ENCODE peak calls at places on chromosome 14, in ten cellular contexts. One of them, this sample, is unnamed.

GRCh38 chr14:53571990-53572389 is 384.6 kb downstream of the BMP4 start:
- DNase-seq in activated CD4-positive, alpha-beta T cell treated with anti-CD3 and anti-CD28 coated beads, Interleukin-2, amount 50 U/mL, for 48 hours: no peak
- DNase-seq in upper lobe of right lung: no peak
- DNase-seq in NT2/D1: no peak
- DNase-seq in dermis blood vessel endothelial cell: no peak
- DNase-seq in GM20000: no peak
- DNase-seq in GM03348: no peak
- DNase-seq in lower lobe of right lung: no peak
- DNase-seq in effector memory CD4-positive, alpha-beta T cell: no peak
- DNase-seq in mammary epithelial cell: no peak
- DNase-seq in this sample: no peak

GRCh38 chr14:54881235-54881760 is 21.3 kb downstream of the GCH1 start:
- DNase-seq in activated CD4-positive, alpha-beta T cell treated with anti-CD3 and anti-CD28 coated beads, Interleukin-2, amount 50 U/mL, for 48 hours: peak
- DNase-seq in upper lobe of right lung: no peak
- DNase-seq in NT2/D1: no peak
- DNase-seq in dermis blood vessel endothelial cell: peak
- DNase-seq in GM20000: peak
- DNase-seq in GM03348: peak
- DNase-seq in lower lobe of right lung: no peak
- DNase-seq in effector memory CD4-positive, alpha-beta T cell: no peak
- DNase-seq in mammary epithelial cell: peak
- DNase-seq in this sample: no peak

GRCh38 chr14:68270342-68270741 is 450.8 kb downstream of the RAD51B start:
- DNase-seq in activated CD4-positive, alpha-beta T cell treated with anti-CD3 and anti-CD28 coated beads, Interleukin-2, amount 50 U/mL, for 48 hours: no peak
- DNase-seq in upper lobe of right lung: no peak
- DNase-seq in NT2/D1: no peak
- DNase-seq in dermis blood vessel endothelial cell: no peak
- DNase-seq in GM20000: no peak
- DNase-seq in GM03348: no peak
- DNase-seq in lower lobe of right lung: no peak
- DNase-seq in effector memory CD4-positive, alpha-beta T cell: no peak
- DNase-seq in mammary epithelial cell: no peak
- DNase-seq in this sample: no peak

GRCh38 chr14:68979722-68980552 is 835 bp upstream of the ACTN1 start:
- DNase-seq in activated CD4-positive, alpha-beta T cell treated with anti-CD3 and anti-CD28 coated beads, Interleukin-2, amount 50 U/mL, for 48 hours: peak
- DNase-seq in upper lobe of right lung: peak
- DNase-seq in NT2/D1: no peak
- DNase-seq in dermis blood vessel endothelial cell: peak
- DNase-seq in GM20000: peak
- DNase-seq in GM03348: peak
- DNase-seq in lower lobe of right lung: peak
- DNase-seq in effector memory CD4-positive, alpha-beta T cell: no peak
- DNase-seq in mammary epithelial cell: peak
- DNase-seq in this sample: peak

GRCh38 chr14:96145116-96145864 is 59.3 kb upstream of the BDKRB2 start:
- DNase-seq in activated CD4-positive, alpha-beta T cell treated with anti-CD3 and anti-CD28 coated beads, Interleukin-2, amount 50 U/mL, for 48 hours: no peak
- DNase-seq in upper lobe of right lung: no peak
- DNase-seq in NT2/D1: no peak
- DNase-seq in dermis blood vessel endothelial cell: no peak
- DNase-seq in GM20000: no peak
- DNase-seq in GM03348: peak
- DNase-seq in lower lobe of right lung: no peak
- DNase-seq in effector memory CD4-positive, alpha-beta T cell: no peak
- DNase-seq in mammary epithelial cell: no peak
- DNase-seq in this sample: no peak

GRCh38 chr14:75978249-75978731 is 3.5 kb downstream of the TGFB3 start:
- DNase-seq in activated CD4-positive, alpha-beta T cell treated with anti-CD3 and anti-CD28 coated beads, Interleukin-2, amount 50 U/mL, for 48 hours: no peak
- DNase-seq in upper lobe of right lung: no peak
- DNase-seq in NT2/D1: no peak
- DNase-seq in dermis blood vessel endothelial cell: no peak
- DNase-seq in GM20000: no peak
- DNase-seq in GM03348: no peak
- DNase-seq in lower lobe of right lung: no peak
- DNase-seq in effector memory CD4-positive, alpha-beta T cell: no peak
- DNase-seq in mammary epithelial cell: no peak
- DNase-seq in this sample: no peak

GRCh38 chr14:75493580-75494130 is 28.6 kb upstream of the BATF start:
- DNase-seq in activated CD4-positive, alpha-beta T cell treated with anti-CD3 and anti-CD28 coated beads, Interleukin-2, amount 50 U/mL, for 48 hours: peak
- DNase-seq in upper lobe of right lung: no peak
- DNase-seq in NT2/D1: no peak
- DNase-seq in dermis blood vessel endothelial cell: no peak
- DNase-seq in GM20000: no peak
- DNase-seq in GM03348: no peak
- DNase-seq in lower lobe of right lung: no peak
- DNase-seq in effector memory CD4-positive, alpha-beta T cell: no peak
- DNase-seq in mammary epithelial cell: no peak
- DNase-seq in this sample: no peak

GRCh38 chr14:20988717-20989116 is 1.1 kb upstream of the METTL17 start:
- DNase-seq in activated CD4-positive, alpha-beta T cell treated with anti-CD3 and anti-CD28 coated beads, Interleukin-2, amount 50 U/mL, for 48 hours: no peak
- DNase-seq in upper lobe of right lung: no peak
- DNase-seq in NT2/D1: no peak
- DNase-seq in dermis blood vessel endothelial cell: no peak
- DNase-seq in GM20000: no peak
- DNase-seq in GM03348: no peak
- DNase-seq in lower lobe of right lung: no peak
- DNase-seq in effector memory CD4-positive, alpha-beta T cell: no peak
- DNase-seq in mammary epithelial cell: no peak
- DNase-seq in this sample: peak

GRCh38 chr14:88933203-88933602 is 108.8 kb downstream of the TTC8 start:
- DNase-seq in activated CD4-positive, alpha-beta T cell treated with anti-CD3 and anti-CD28 coated beads, Interleukin-2, amount 50 U/mL, for 48 hours: no peak
- DNase-seq in upper lobe of right lung: no peak
- DNase-seq in NT2/D1: no peak
- DNase-seq in dermis blood vessel endothelial cell: no peak
- DNase-seq in GM20000: no peak
- DNase-seq in GM03348: no peak
- DNase-seq in lower lobe of right lung: no peak
- DNase-seq in effector memory CD4-positive, alpha-beta T cell: no peak
- DNase-seq in mammary epithelial cell: no peak
- DNase-seq in this sample: no peak

GRCh38 chr14:33979613-33980276 is 28.9 kb upstream of the EGLN3 start:
- DNase-seq in activated CD4-positive, alpha-beta T cell treated with anti-CD3 and anti-CD28 coated beads, Interleukin-2, amount 50 U/mL, for 48 hours: no peak
- DNase-seq in upper lobe of right lung: no peak
- DNase-seq in NT2/D1: no peak
- DNase-seq in dermis blood vessel endothelial cell: no peak
- DNase-seq in GM20000: no peak
- DNase-seq in GM03348: no peak
- DNase-seq in lower lobe of right lung: no peak
- DNase-seq in effector memory CD4-positive, alpha-beta T cell: no peak
- DNase-seq in mammary epithelial cell: no peak
- DNase-seq in this sample: no peak

GRCh38 chr14:54564071-54564798 is 2.7 kb upstream of the SAMD4A start:
- DNase-seq in activated CD4-positive, alpha-beta T cell treated with anti-CD3 and anti-CD28 coated beads, Interleukin-2, amount 50 U/mL, for 48 hours: no peak
- DNase-seq in upper lobe of right lung: no peak
- DNase-seq in NT2/D1: no peak
- DNase-seq in dermis blood vessel endothelial cell: peak
- DNase-seq in GM20000: peak
- DNase-seq in GM03348: peak
- DNase-seq in lower lobe of right lung: no peak
- DNase-seq in effector memory CD4-positive, alpha-beta T cell: no peak
- DNase-seq in mammary epithelial cell: no peak
- DNase-seq in this sample: no peak

This sample was measured in thyroid gland.